ENCODE peak calls at places on chromosomes 11 and 22, in four cellular contexts. Q is mucosa of descending colon, M is C1 segment of cervical spinal cord, B is NCI-H748 treated with DMSO at 0.1 percent for 48 hours. E is an unnamed sample.

GRCh38 chr22:48316876-48317250 is 1510.8 kb downstream of the BRD1 start:
- DNase-seq in Q (no peak), B (no peak), M (no peak), E (no peak)

GRCh38 chr11:9061807-9062206 is 29.6 kb downstream of the SCUBE2 start:
- DNase-seq in Q (no peak), B (no peak), M (no peak), E (no peak)

GRCh38 chr11:35163707-35164496 is 24.9 kb downstream of the CD44 start:
- DNase-seq in M (no peak), B (no peak), Q (no peak), E (no peak)

GRCh38 chr11:92390783-92391182 is 166.2 kb downstream of the FAT3 start:
- DNase-seq in M (no peak), B (no peak), Q (no peak), E (no peak)

GRCh38 chr11:44127130-44127529 is 31.7 kb downstream of the EXT2 start:
- DNase-seq in B (no peak), M (no peak), Q (no peak), E (no peak)

GRCh38 chr22:43998865-43999264 is 25.2 kb upstream of the PARVB start:
- DNase-seq in B (no peak), M (no peak), Q (no peak), E (no peak)

GRCh38 chr11:79088967-79089366 is 351.9 kb downstream of the TENM4 start:
- DNase-seq in B (no peak), Q (no peak), M (no peak), E (no peak)

GRCh38 chr11:57315491-57315890 is 9.3 kb downstream of the TNKS1BP1 start:
- DNase-seq in M (no peak), B (no peak), Q (no peak), E (no peak)

GRCh38 chr11:121393855-121394254 is 58.3 kb upstream of the SORL1 start:
- DNase-seq in B (no peak), M (no peak), Q (no peak), E (no peak)

GRCh38 chr11:117039270-117039669 is 59.0 kb downstream of the SIK3 start:
- DNase-seq in M (no peak), B (no peak), Q (no peak), E (no peak)

GRCh38 chr11:11845551-11845950 is 3.8 kb downstream of the USP47 start:
- DNase-seq in Q (no peak), M (no peak), B (no peak), E (no peak)

GRCh38 chr11:5698281-5698680 is 8.7 kb downstream of the TRIM22 start:
- DNase-seq in B (no peak), Q (no peak), M (no peak), E (no peak)

GRCh38 chr11:129143335-129143734 is 48.8 kb downstream of the ARHGAP32 start:
- DNase-seq in Q (peak; percentile 56), M (no peak), B (no peak), E (no peak)

GRCh38 chr22:43985532-43985931 is 30.3 kb downstream of the SAMM50 start:
- DNase-seq in M (no peak), B (no peak), Q (no peak), E (no peak)

GRCh38 chr11:74018331-74019005 is 9.6 kb upstream of the UCP3 start:
- DNase-seq in B (no peak), M (peak; percentile 63), Q (peak; percentile 94), E (no peak)

GRCh38 chr11:116930177-116930576 is 92.8 kb upstream of the APOA1 start:
- DNase-seq in B (no peak), Q (no peak), M (no peak), E (no peak)

GRCh38 chr11:106275151-106275550 is 197.7 kb downstream of the AASDHPPT start:
- DNase-seq in B (no peak), Q (no peak), M (no peak), E (no peak)

GRCh38 chr11:112156594-112157273 is 7.2 kb downstream of the IL18 start:
- DNase-seq in B (no peak), M (no peak), Q (no peak), E (no peak)

GRCh38 chr11:79165908-79166307 is 274.9 kb downstream of the TENM4 start:
- DNase-seq in M (no peak), Q (no peak), B (no peak), E (no peak)

GRCh38 chr11:75406338-75406777 is 7.0 kb downstream of the RPS3 start:
- DNase-seq in Q (no peak), M (no peak), B (no peak), E (no peak)

GRCh38 chr11:128903248-128904041 is 12.3 kb downstream of the KCNJ5 start:
- DNase-seq in M (peak; percentile 42), B (no peak), Q (peak; percentile 33), E (no peak)

GRCh38 chr22:48605856-48606255 is 1221.8 kb downstream of the BRD1 start:
- DNase-seq in B (no peak), Q (no peak), M (no peak), E (no peak)

GRCh38 chr11:121723261-121723741 is 270.5 kb upstream of the SORL1-AS1 start:
- DNase-seq in Q (no peak), M (peak; percentile 44), B (no peak), E (no peak)

GRCh38 chr11:98798333-98798732 is 222.4 kb upstream of the CNTN5 start:
- DNase-seq in B (no peak), Q (no peak), M (no peak), E (no peak)

GRCh38 chr11:33719587-33719986 is 16.6 kb downstream of the CD59 start:
- DNase-seq in M (no peak), B (no peak), Q (no peak), E (no peak)